ENCODE peak calls at places on chromosome 22, in four cellular contexts. M is uterus, O is heart left ventricle, A is HCT116. I is an unnamed sample.

GRCh38 chr22:33247758-33248157 is 189.6 kb upstream of the SYN3 start:
- DNase-seq in M (no peak), O (no peak), A (no peak), I (no peak)

GRCh38 chr22:44661659-44662569 is 40.1 kb upstream of the PRR5 start:
- DNase-seq in M (no peak), O (no peak), A (no peak), I (no peak)

GRCh38 chr22:27393371-27393770 is 408.2 kb downstream of the MN1 start:
- DNase-seq in M (no peak), O (no peak), A (no peak), I (no peak)

GRCh38 chr22:49027122-49027670 is 800.5 kb downstream of the BRD1 start:
- DNase-seq in M (no peak), O (no peak), A (no peak), I (no peak)

GRCh38 chr22:30425616-30426394 is at the start of gene MTFP1:
- DNase-seq in M (peak; percentile 64), O (peak; percentile 54), A (no peak), I (peak; percentile 35)

GRCh38 chr22:43441751-43442150 is 29.9 kb downstream of the MPPED1 start:
- DNase-seq in M (no peak), O (no peak), A (no peak), I (no peak)

GRCh38 chr22:31106001-31106571 is 1.3 kb downstream of the SELENOM start:
- DNase-seq in M (peak; percentile 41), O (no peak), A (no peak), I (no peak)

GRCh38 chr22:46934746-46935491 is 172.5 kb downstream of the TBC1D22A start:
- DNase-seq in M (no peak), O (no peak), A (peak; percentile 76), I (no peak)

GRCh38 chr22:44685384-44686056 is 16.5 kb upstream of the PRR5 start:
- DNase-seq in M (peak; percentile 45), O (no peak), A (peak; percentile 35), I (peak; percentile 44)

GRCh38 chr22:28024422-28024888 is 105.4 kb upstream of the PITPNB start:
- DNase-seq in M (peak; percentile 6), O (no peak), A (no peak), I (no peak)

GRCh38 chr22:31020334-31020733 is 51.3 kb downstream of the TUG1 start:
- DNase-seq in M (no peak), O (no peak), A (no peak), I (no peak)

GRCh38 chr22:46062971-46063631 is 86.1 kb upstream of the WNT7B start:
- DNase-seq in M (peak; percentile 20), O (no peak), A (no peak), I (no peak)

GRCh38 chr22:27032121-27032761 is 374.9 kb downstream of the MIAT start:
- DNase-seq in M (peak; percentile 34), O (peak; percentile 7), A (no peak), I (peak; percentile 16)

GRCh38 chr22:44309137-44309536 is 3.6 kb downstream of the SHISAL1 start:
- DNase-seq in M (peak; percentile 80), O (no peak), A (peak; percentile 7), I (no peak)

GRCh38 chr22:28004021-28004420 is 85.0 kb upstream of the PITPNB start:
- DNase-seq in M (no peak), O (no peak), A (no peak), I (no peak)

GRCh38 chr22:38831166-38831945 is 12.5 kb downstream of the NPTXR start:
- DNase-seq in M (no peak), O (no peak), A (no peak), I (no peak)

GRCh38 chr22:28021998-28022660 is 103.1 kb upstream of the PITPNB start:
- DNase-seq in M (peak; percentile 10), O (no peak), A (no peak), I (no peak)

GRCh38 chr22:20881231-20881630 is 22.4 kb downstream of the SNAP29 start:
- DNase-seq in M (no peak), O (no peak), A (no peak), I (no peak)

GRCh38 chr22:35835998-35836691 is 118.5 kb downstream of the APOL5 start:
- DNase-seq in M (peak; percentile 61), O (peak; percentile 51), A (peak; percentile 68), I (peak; percentile 31)

GRCh38 chr22:46354993-46355305 is 19.4 kb downstream of the TRMU start:
- DNase-seq in M (no peak), O (no peak), A (no peak), I (no peak)

GRCh38 chr22:48734359-48734758 is 1093.3 kb downstream of the BRD1 start:
- DNase-seq in M (no peak), O (no peak), A (no peak), I (no peak)

GRCh38 chr22:46665751-46666280 is 45.6 kb downstream of the GRAMD4 start:
- DNase-seq in M (no peak), O (no peak), A (no peak), I (no peak)

GRCh38 chr22:17145021-17145680 is 13.9 kb downstream of the HDHD5 start:
- DNase-seq in M (no peak), O (no peak), A (no peak), I (no peak)

DNA sequence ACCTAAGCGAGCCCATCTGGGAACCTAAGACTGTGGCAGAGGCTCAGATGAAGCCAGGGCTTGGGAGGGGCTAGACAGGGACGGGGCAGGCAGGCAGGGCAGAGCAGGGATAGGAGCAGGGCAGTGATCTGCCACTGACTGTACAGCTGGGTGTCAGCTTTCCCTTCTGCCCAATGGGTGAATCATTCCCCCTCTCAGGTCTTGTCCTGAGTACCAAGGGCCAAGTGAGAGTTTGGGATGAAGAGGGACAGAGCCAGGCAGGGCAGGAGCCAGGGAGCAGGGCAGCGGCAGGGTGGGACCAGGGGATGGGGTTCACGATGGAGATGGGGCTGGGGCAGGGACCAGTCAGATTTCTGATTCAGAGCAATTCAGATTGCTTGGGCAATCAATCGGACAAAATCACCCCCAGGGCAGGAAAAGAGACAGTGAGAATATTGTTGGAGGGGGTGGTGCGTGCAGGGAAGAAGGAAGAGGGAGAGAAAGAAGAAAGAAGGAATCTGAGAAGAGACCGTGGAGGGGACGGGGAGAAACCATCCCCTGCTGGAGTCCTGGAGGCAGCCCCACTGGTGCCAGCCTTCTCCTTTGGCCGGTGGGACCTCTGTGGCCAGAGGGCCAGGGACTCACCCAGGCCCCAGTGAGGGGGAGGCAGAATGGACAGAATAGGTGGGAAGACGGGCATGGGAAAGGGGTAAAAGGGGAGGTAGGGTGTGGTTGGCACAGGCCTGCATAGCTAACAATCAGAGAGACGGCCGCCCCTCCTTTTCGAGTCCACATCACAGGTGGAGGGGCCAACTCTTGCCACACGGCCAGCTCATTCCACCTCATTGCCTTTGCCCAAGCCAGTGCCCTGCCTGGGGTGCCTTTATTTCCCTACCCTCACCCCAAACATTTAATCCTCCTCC is 47.2 kb downstream of the CYTH4 start:
- DNase-seq in M (no peak), O (no peak), A (no peak), I (no peak)
- TF ChIP-seq POLR2A in M (no peak), O (no peak), A (no peak), I (no peak)

GRCh38 chr22:29311468-29312217 is 3.9 kb downstream of the RASL10A start:
- DNase-seq in M (peak; percentile 43), O (no peak), A (no peak), I (no peak)
- H3K4me3 ChIP-seq in M (peak overlapping the region; percentile 13), O (peak overlapping the region; percentile 39), A (no peak overlapping the region), I (no peak overlapping the region)

GRCh38 chr22:39995346-39996252 is 845 bp downstream of the FAM83F start:
- DNase-seq in M (no peak), O (no peak), A (no peak), I (no peak)
- TF ChIP-seq POLR2A in M (no peak), O (no peak), A (no peak), I (no peak)

DNA sequence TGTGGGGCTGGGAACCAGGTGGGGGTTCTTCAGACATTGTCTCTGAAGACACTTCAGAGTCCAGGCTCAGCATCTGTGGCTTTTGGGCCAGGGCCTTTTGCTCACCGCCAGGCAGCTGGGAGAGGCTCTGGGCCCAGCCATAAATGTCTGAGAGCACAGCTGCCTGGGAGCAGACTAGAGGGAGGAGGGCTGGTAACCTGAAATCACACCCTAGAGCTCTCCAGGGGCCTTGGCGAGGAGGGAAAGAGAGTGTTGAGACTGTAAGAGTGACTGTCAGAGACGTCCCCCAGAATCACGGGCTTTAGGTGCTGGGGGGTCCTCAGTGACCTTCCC is 4.1 kb downstream of the TRABD start:
- DNase-seq in M (no peak), O (no peak), A (no peak), I (no peak)
- H3K4me3 ChIP-seq in M (peak overlapping the region; percentile 18), O (peak overlapping the region; percentile 37), A (peak overlapping the region; percentile 57), I (peak overlapping the region; percentile 40)

DNA sequence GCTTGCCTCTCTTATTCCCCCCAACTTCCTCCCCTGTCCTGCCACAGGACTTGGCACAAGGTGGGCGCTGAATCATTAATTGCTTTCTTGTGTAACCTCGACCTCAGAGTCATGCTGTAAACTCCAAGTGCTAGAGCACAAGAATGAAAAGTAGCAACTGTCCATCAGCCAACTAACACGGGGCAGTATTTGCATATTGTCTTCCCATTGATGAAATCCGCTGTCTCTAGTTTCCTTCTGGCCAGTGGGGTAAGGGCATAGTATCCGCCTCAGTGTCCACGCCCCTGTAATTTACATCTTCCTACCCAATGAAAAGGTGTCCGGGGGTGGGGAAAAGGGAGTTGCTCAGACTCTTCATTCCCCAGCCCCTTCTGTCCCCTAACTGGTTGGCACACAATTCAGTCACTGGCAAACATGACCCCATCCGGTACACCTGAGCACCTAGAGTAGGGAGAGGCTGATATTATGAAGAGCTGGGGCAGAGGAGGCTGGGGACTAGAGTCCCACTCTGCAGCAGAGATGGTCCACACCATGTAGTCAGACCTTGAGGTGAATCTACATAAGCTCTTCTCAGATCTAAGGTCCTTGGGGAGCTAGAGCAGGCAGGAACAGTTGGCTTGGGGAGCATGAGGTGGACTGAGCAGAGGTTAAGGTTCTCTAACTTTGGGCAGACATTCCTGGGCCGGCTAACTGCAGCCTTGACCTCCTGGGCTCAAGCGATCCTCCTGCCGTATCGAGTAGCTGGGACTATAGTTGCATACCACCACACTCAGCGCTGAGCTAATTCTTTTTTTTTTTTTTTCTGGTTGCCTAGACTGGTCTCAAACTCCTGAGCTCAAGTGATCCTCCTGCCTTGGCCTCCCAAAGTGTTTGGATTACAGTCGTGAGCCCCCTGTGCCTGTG is 6.8 kb upstream of the GGA1 start:
- DNase-seq in M (no peak), O (no peak), A (peak; percentile 56), I (no peak)
- TF ChIP-seq POLR2A in M (no peak), O (no peak), A (peak; percentile 46), I (no peak)

I was measured in prostate gland.